ENCODE peak calls at places on chromosomes 6 and 20, in four cellular contexts. C, R, N and T are unnamed samples.

GRCh38 chr6:150897400-150897943 is 32.0 kb downstream of the MTHFD1L start:
- DNase-seq in C (no peak), R (peak; percentile 51), N (no peak), T (no peak)

GRCh38 chr20:37994512-37994911 is 38.7 kb downstream of the TTI1 start:
- DNase-seq in C (peak; percentile 43), R (no peak), N (no peak), T (peak; percentile 23)

GRCh38 chr6:100099189-100100074 is 105.4 kb upstream of the MCHR2 start:
- DNase-seq in C (peak; percentile 27), R (no peak), N (no peak), T (no peak)

GRCh38 chr20:5178046-5178445 is 51.2 kb downstream of the CDS2 start:
- DNase-seq in C (no peak), R (no peak), N (no peak), T (no peak)

GRCh38 chr6:56430629-56431600 is 183.5 kb upstream of the COL21A1 start:
- DNase-seq in C (no peak), R (no peak), N (no peak), T (peak; percentile 1)

GRCh38 chr20:7094438-7094997 is 327.0 kb downstream of the BMP2 start:
- DNase-seq in C (peak; percentile 43), R (no peak), N (peak; percentile 63), T (peak; percentile 48)

GRCh38 chr6:144195671-144196070 is 45.4 kb downstream of the STX11 start:
- DNase-seq in C (no peak), R (no peak), N (no peak), T (no peak)

GRCh38 chr20:61308171-61308795 is 56.2 kb downstream of the CDH4 start:
- DNase-seq in C (no peak), R (no peak), N (no peak), T (no peak)

GRCh38 chr20:36542019-36542488 is 735 bp downstream of the MYL9 start:
- DNase-seq in C (peak; percentile 46), R (no peak), N (peak; percentile 84), T (peak; percentile 54)

GRCh38 chr6:117338567-117338966 is 73.2 kb downstream of the VGLL2 start:
- DNase-seq in C (no peak), R (no peak), N (no peak), T (no peak)

GRCh38 chr6:55980627-55981211 is 105.3 kb upstream of the BMP5 start:
- DNase-seq in C (peak; percentile 42), R (no peak), N (peak; percentile 54), T (peak; percentile 18)

GRCh38 chr6:39568896-39569295 is 156.3 kb downstream of the KIF6 start:
- DNase-seq in C (no peak), R (no peak), N (no peak), T (no peak)

GRCh38 chr20:35232575-35232974 is 6.1 kb downstream of the MMP24 start:
- DNase-seq in C (no peak), R (no peak), N (no peak), T (no peak)

GRCh38 chr20:50077818-50078601 is 34.9 kb downstream of the UBE2V1 start:
- DNase-seq in C (no peak), R (no peak), N (no peak), T (no peak)

GRCh38 chr20:50980071-50980681 is 21.6 kb downstream of the MOCS3 start:
- DNase-seq in C (peak; percentile 64), R (no peak), N (no peak), T (no peak)

GRCh38 chr20:48784273-48784641 is 43.5 kb downstream of the PREX1 start:
- DNase-seq in C (no peak), R (no peak), N (no peak), T (no peak)

GRCh38 chr6:1711136-1711535 is 101.4 kb downstream of the FOXC1 start:
- DNase-seq in C (no peak), R (no peak), N (no peak), T (no peak)

GRCh38 chr6:7135755-7136154 is 28.0 kb downstream of the RREB1 start:
- DNase-seq in C (no peak), R (no peak), N (no peak), T (no peak)

GRCh38 chr20:10673176-10673830 is 496 bp downstream of the JAG1 start:
- DNase-seq in C (no peak), R (no peak), N (peak; percentile 67), T (peak; percentile 76)

GRCh38 chr6:94144807-94145206 is 725.4 kb upstream of the EPHA7 start:
- DNase-seq in C (no peak), R (no peak), N (no peak), T (no peak)

GRCh38 chr6:161536141-161536735 is 262.4 kb upstream of the AGPAT4 start:
- DNase-seq in C (no peak), R (no peak), N (no peak), T (no peak)

GRCh38 chr6:38194282-38194572 is 374.7 kb downstream of the ZFAND3 start:
- DNase-seq in C (no peak), R (no peak), N (no peak), T (no peak)

GRCh38 chr20:7637184-7637583 is 303.1 kb downstream of the HAO1 start:
- DNase-seq in C (no peak), R (no peak), N (no peak), T (no peak)

GRCh38 chr6:150937126-150937906 is 71.8 kb downstream of the MTHFD1L start:
- DNase-seq in C (no peak), R (no peak), N (no peak), T (no peak)

GRCh38 chr6:35178012-35178411 is 35.7 kb upstream of the SCUBE3 start:
- DNase-seq in C (no peak), R (no peak), N (no peak), T (no peak)

GRCh38 chr6:53310751-53311585 is 37.8 kb downstream of the ELOVL5 start:
- DNase-seq in C (no peak), R (no peak), N (no peak), T (no peak)

GRCh38 chr20:48949304-48950170 is 28.0 kb downstream of the ARFGEF2 start:
- DNase-seq in C (peak; percentile 35), R (no peak), N (peak; percentile 51), T (no peak)

GRCh38 chr20:34948030-34948429 is 7.6 kb downstream of the GSS start:
- DNase-seq in C (no peak), R (no peak), N (no peak), T (no peak)

GRCh38 chr20:4942336-4942735 is 59.0 kb downstream of the SLC23A2 start:
- DNase-seq in C (no peak), R (no peak), N (no peak), T (no peak)

GRCh38 chr20:32203556-32204484 is 3.7 kb downstream of the PLAGL2 start:
- DNase-seq in C (no peak), R (no peak), N (no peak), T (no peak)

GRCh38 chr20:53253668-53254067 is 281.5 kb downstream of the TSHZ2 start:
- DNase-seq in C (no peak), R (no peak), N (no peak), T (no peak)

GRCh38 chr6:161038229-161039003 is 46.8 kb downstream of the MAP3K4 start:
- DNase-seq in C (no peak), R (peak; percentile 72), N (no peak), T (no peak)

GRCh38 chr20:6704132-6704861 is 63.2 kb upstream of the BMP2 start:
- DNase-seq in C (peak; percentile 85), R (no peak), N (no peak), T (no peak)

GRCh38 chr6:3235969-3236368 is 8.5 kb upstream of the TUBB2B start:
- DNase-seq in C (no peak), R (no peak), N (no peak), T (no peak)

GRCh38 chr6:128527375-128527774 is 7.0 kb upstream of the PTPRK start:
- DNase-seq in C (no peak), R (no peak), N (no peak), T (no peak)

GRCh38 chr6:511488-512137 is 120.1 kb downstream of the IRF4 start:
- DNase-seq in C (no peak), R (no peak), N (no peak), T (no peak)
- TF ChIP-seq SUZ12 in C (no peak), R (no peak), N (no peak), T (no peak)

GRCh38 chr20:60237981-60238380 is 279.8 kb downstream of the CDH26 start:
- DNase-seq in C (no peak), R (no peak), N (no peak), T (no peak)

GRCh38 chr20:60228255-60228654 is 270.0 kb downstream of the CDH26 start:
- DNase-seq in C (no peak), R (no peak), N (no peak), T (no peak)

GRCh38 chr20:60236613-60237012 is 278.4 kb downstream of the CDH26 start:
- DNase-seq in C (no peak), R (no peak), N (no peak), T (no peak)

GRCh38 chr20:60233006-60233405 is 274.8 kb downstream of the CDH26 start:
- DNase-seq in C (no peak), R (no peak), N (peak; percentile 2), T (no peak)

DNA sequence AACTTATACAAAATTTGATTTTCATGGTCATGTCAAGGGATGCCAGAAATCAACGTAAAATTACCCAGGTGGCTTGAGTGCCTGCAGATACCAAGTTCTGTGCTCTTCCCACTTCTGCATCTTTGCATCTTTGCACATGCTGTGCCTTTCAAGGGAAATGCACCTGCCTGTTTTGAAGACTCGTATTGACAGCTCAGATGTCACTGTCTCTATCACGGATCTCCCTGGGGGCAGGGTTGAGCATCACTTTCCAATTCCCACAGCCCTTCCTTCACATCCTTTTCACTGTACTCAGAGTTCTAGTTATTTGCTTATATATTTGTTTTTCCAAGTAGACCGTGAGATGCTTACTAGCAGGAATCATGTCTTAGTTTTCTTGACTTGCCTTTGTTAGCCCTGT is 274.2 kb downstream of the CDH26 start:
- DNase-seq in C (no peak), R (no peak), N (no peak), T (no peak)
- H3K4me3 ChIP-seq in C (no peak overlapping the region), R (no peak overlapping the region), N (no peak overlapping the region), T (no peak overlapping the region)

DNA sequence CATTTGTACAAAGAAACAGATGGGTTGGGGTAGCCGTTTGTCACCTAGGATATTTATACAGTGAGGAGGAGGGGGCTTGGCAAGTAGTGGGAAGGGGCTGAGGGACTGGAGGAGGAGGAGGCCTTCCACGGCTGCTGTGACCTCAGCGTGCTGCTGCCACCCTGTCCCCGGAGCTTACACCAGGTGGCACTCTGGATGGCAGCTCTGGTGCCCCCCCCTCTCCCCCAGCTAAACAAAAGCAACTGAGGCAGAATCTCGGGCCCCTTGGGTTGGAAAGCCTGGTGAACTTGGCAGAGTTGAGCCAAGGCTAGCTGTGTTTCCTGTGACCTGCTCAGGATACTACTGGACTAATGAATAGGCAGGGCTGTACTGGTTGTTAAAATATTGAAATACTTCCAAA is 64.7 kb downstream of the CD40 start:
- DNase-seq in C (no peak), R (no peak), N (no peak), T (no peak)
- H3K27me3 ChIP-seq in C (peaks cover 8% of the 10 kb centered on the region), R (peaks cover 2% of the 10 kb centered on the region), N (no peaks in the 10 kb centered on the region), T (peaks cover 3% of the 10 kb centered on the region)

DNA sequence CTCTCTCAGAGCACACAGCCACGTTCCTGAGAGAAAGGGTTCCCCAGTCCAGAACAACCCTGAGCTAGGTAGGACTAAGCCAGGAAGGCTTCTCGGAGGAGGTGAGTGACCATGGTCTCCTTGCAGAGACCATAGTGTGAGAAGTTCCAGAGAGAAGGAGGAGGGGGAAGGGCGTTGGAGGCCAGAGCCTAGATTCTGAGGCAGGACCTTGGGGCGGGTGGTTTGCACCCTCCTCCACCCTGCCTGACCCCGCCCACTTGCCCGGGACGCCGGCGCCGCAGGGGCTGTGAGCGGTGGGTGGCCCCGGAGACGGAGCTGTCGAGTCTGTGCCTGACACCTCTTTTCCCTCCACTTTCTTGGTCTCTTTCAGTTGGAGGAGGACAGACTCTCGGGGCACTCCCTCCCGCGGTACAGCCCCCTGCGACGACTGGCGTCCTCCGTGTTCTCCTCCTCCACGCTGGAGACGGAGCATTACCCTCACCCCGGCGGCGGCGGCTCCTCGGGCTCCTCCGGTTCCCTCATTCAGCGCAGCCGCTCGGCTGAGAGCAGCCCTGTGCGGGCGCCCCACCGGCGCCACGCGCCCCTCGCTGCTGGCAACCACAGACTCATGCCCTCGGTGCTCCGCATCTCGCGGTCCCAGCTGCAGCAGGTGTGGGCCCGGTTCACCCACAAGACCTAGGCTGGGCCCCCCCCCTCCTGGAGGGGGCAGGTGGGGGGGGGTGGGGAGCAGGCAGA is 26.2 kb downstream of the TTBK1 start:
- DNase-seq in C (no peak), R (no peak), N (no peak), T (no peak)
- TF ChIP-seq SUZ12 in C (no peak), R (no peak), N (peak; percentile 40), T (no peak)